ENCODE peak calls at places on chromosomes 4 and X, in ten cellular contexts. Y is stomach, R is body of pancreas, S is HL-60, F is PC-9, V is endodermal cell, X is ovary, C is cardiac fibroblast, N is fibroblast of lung, L is lower leg skin. Z is an unnamed sample.

GRCh38 chr4:8053688-8054449 is 104.7 kb downstream of the ABLIM2 start:
- DNase-seq in Y (no peak), R (no peak), S (no peak), F (no peak), V (no peak), X (no peak), C (no peak), N (no peak), L (no peak), Z (no peak)

GRCh38 chr4:52157641-52158316 is 106.7 kb downstream of the SPATA18 start:
- DNase-seq in Y (no peak), R (no peak), S (no peak), F (no peak), V (no peak), X (no peak), C (peak; percentile 2), N (no peak), L (no peak), Z (no peak)

GRCh38 chr4:6032249-6033244 is 14.3 kb upstream of the C4orf50 start:
- DNase-seq in Y (peak; percentile 72), R (no peak), S (no peak), F (peak; percentile 22), V (no peak), X (no peak), C (no peak), N (no peak), L (no peak), Z (no peak)

GRCh38 chr4:48665555-48666186 is 114.4 kb downstream of the FRYL start:
- DNase-seq in Y (no peak), R (no peak), S (no peak), F (no peak), V (no peak), X (no peak), C (no peak), N (no peak), L (no peak), Z (no peak)

GRCh38 chrX:19889582-19890342 is 2.4 kb upstream of the SH3KBP1 start:
- DNase-seq in Y (no peak), R (no peak), S (no peak), F (peak; percentile 60), V (peak; percentile 58), X (peak; percentile 37), C (peak; percentile 64), N (peak; percentile 42), L (no peak), Z (no peak)

GRCh38 chr4:87807402-87807801 is 8.0 kb downstream of the IBSP start:
- DNase-seq in Y (no peak), R (no peak), S (peak; percentile 48), F (no peak), V (no peak), X (no peak), C (peak; percentile 8), N (peak; percentile 46), L (no peak), Z (no peak)

GRCh38 chrX:115687595-115687994 is 126.6 kb downstream of the PLS3 start:
- DNase-seq in Y (no peak), R (no peak), S (no peak), F (no peak), V (no peak), X (no peak), C (no peak), N (no peak), L (no peak), Z (no peak)

GRCh38 chr4:7785017-7785416 is 154.6 kb downstream of the AFAP1 start:
- DNase-seq in Y (no peak), R (no peak), S (no peak), F (no peak), V (no peak), X (peak; percentile 7), C (peak; percentile 53), N (no peak), L (no peak), Z (no peak)

GRCh38 chrX:101230636-101231035 is 11.1 kb downstream of the DRP2 start:
- DNase-seq in Y (no peak), R (no peak), S (no peak), F (no peak), V (no peak), X (no peak), C (no peak), N (peak; percentile 1), L (no peak), Z (no peak)

GRCh38 chr4:58961283-58961682 is 1851.1 kb upstream of the IGFBP7 start:
- DNase-seq in Y (no peak), R (no peak), S (no peak), F (no peak), V (no peak), X (no peak), C (no peak), N (no peak), L (no peak), Z (no peak)

GRCh38 chrX:132766452-132766851 is 192.0 kb downstream of the HS6ST2 start:
- DNase-seq in Y (no peak), R (no peak), S (no peak), F (no peak), V (no peak), X (no peak), C (no peak), N (no peak), L (no peak), Z (no peak)

GRCh38 chr4:12889054-12889453 is 595.1 kb downstream of the RAB28 start:
- DNase-seq in Y (no peak), R (no peak), S (no peak), F (no peak), V (no peak), X (no peak), C (peak; percentile 0), N (no peak), L (no peak), Z (no peak)

GRCh38 chrX:39855748-39856129 is 242.0 kb downstream of the BCOR start:
- DNase-seq in Y (peak; percentile 54), R (no peak), S (no peak), F (no peak), V (peak; percentile 76), X (no peak), C (peak; percentile 16), N (peak; percentile 15), L (no peak), Z (peak; percentile 54)

GRCh38 chr4:98606879-98607278 is 51.5 kb downstream of the TSPAN5 start:
- DNase-seq in Y (no peak), R (no peak), S (no peak), F (no peak), V (peak; percentile 57), X (no peak), C (no peak), N (no peak), L (no peak), Z (no peak)

GRCh38 chr4:161256172-161256571 is 907.6 kb downstream of the FSTL5 start:
- DNase-seq in Y (no peak), R (no peak), S (no peak), F (no peak), V (no peak), X (no peak), C (no peak), N (peak; percentile 6), L (no peak), Z (no peak)

GRCh38 chr4:161249779-161250440 is 913.9 kb downstream of the FSTL5 start:
- DNase-seq in Y (no peak), R (no peak), S (no peak), F (no peak), V (no peak), X (no peak), C (no peak), N (no peak), L (no peak), Z (no peak)

GRCh38 chr4:161254375-161254774 is 909.4 kb downstream of the FSTL5 start:
- DNase-seq in Y (no peak), R (no peak), S (no peak), F (no peak), V (no peak), X (no peak), C (no peak), N (no peak), L (no peak), Z (no peak)

GRCh38 chr4:161248880-161249279 is 914.9 kb downstream of the FSTL5 start:
- DNase-seq in Y (no peak), R (no peak), S (no peak), F (no peak), V (no peak), X (no peak), C (no peak), N (no peak), L (no peak), Z (no peak)

DNA sequence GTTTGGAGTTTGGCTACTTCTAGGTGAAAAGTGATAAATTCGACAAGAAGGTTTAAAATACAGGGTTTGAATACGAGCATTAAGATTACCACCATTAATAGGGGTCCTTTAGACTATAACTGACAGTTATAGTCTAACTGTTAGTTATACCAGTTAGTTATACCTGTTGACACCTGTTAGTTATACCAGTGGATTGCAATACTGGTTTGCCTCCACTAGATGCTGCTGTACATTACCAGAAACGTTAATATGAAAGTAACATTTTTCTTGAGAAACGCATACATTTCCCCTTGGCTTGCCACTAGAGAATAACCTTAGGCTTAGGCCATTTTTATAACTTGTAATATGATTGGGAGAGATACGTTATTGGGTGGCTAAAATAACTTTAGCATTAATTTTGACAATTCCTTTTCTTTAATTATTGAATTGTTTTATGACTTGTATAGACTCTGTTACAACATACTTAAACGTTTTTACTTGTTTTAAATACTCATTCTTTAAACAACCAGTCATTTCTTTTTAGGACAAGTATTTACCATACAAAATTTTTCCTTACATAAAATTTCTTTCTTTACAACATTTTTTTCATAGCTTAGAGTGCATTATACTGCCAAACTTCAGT is 911.2 kb downstream of the FSTL5 start:
- DNase-seq in Y (no peak), R (no peak), S (no peak), F (no peak), V (no peak), X (no peak), C (peak; percentile 2), N (peak; percentile 1), L (no peak), Z (no peak)
- TF ChIP-seq CTCF in Y (peak; percentile 53), R (peak; percentile 52), S (peak; percentile 76), F (peak; percentile 81), V (peak; percentile 86), X (no peak), C (peak; percentile 58), N (peak; percentile 24), L (no peak), Z (peak; percentile 50)

GRCh38 chr4:163587867-163588266 is 93.4 kb downstream of the TMA16 start:
- DNase-seq in Y (no peak), R (no peak), S (no peak), F (no peak), V (peak; percentile 61), X (no peak), C (no peak), N (no peak), L (no peak), Z (peak; percentile 43)
- TF ChIP-seq CTCF in Y (no peak), R (no peak), S (peak; percentile 32), F (no peak), V (peak; percentile 62), X (no peak), C (no peak), N (no peak), L (no peak), Z (peak; percentile 85)

GRCh38 chrX:34300871-34301270 is 168.8 kb upstream of the FAM47A start:
- DNase-seq in Y (no peak), R (peak; percentile 21), S (peak; percentile 41), F (peak; percentile 15), V (peak; percentile 83), X (no peak), C (peak; percentile 66), N (peak; percentile 76), L (no peak), Z (no peak)
- TF ChIP-seq CTCF in Y (peak; percentile 48), R (peak; percentile 39), S (no peak), F (peak; percentile 81), V (peak; percentile 95), X (no peak), C (peak; percentile 40), N (peak; percentile 32), L (no peak), Z (peak; percentile 23)

GRCh38 chr4:2954358-2955185 is 8.6 kb downstream of the NOP14 start:
- DNase-seq in Y (no peak), R (no peak), S (no peak), F (no peak), V (peak; percentile 89), X (no peak), C (no peak), N (no peak), L (no peak), Z (peak; percentile 71)
- TF ChIP-seq CTCF in Y (no peak), R (no peak), S (no peak), F (no peak), V (peak; percentile 77), X (no peak), C (no peak), N (no peak), L (no peak), Z (peak; percentile 56)

Z was measured in B cell.